ENCODE peak calls at places on chromosomes 12 and 14, in four cellular contexts. A is CD8-positive, alpha-beta T cell; X is A549; P is AG09309. B is an unnamed sample.

GRCh38 chr12:107441906-107442305 is 243.7 kb upstream of the PWP1 start:
- DNase-seq in A (no peak), X (no peak), P (no peak), B (no peak)

GRCh38 chr12:51907083-51907863 is at the start of gene ACVRL1:
- DNase-seq in A (no peak), X (no peak), P (no peak), B (no peak)

GRCh38 chr12:124686001-124686884 is 118.8 kb upstream of the NCOR2 start:
- DNase-seq in A (no peak), X (peak; percentile 62), P (no peak), B (no peak)

GRCh38 chr12:89067436-89067835 is 284.9 kb downstream of the DUSP6 start:
- DNase-seq in A (no peak), X (peak; percentile 9), P (peak; percentile 91), B (peak; percentile 71)

GRCh38 chr14:33564774-33565630 is 385.9 kb downstream of the EGLN3 start:
- DNase-seq in A (no peak), X (no peak), P (no peak), B (peak; percentile 21)

GRCh38 chr12:110107369-110108281 is 16.5 kb upstream of the IFT81 start:
- DNase-seq in A (no peak), X (peak; percentile 98), P (peak; percentile 88), B (peak; percentile 90)

GRCh38 chr12:14902465-14902864 is 16.8 kb upstream of the MGP start:
- DNase-seq in A (no peak), X (no peak), P (no peak), B (no peak)

GRCh38 chr12:116539905-116540482 is 19.2 kb upstream of the MAP1LC3B2 start:
- DNase-seq in A (no peak), X (no peak), P (no peak), B (no peak)

GRCh38 chr14:95185452-95186392 is 28.4 kb upstream of the DICER1 start:
- DNase-seq in A (no peak), X (no peak), P (no peak), B (no peak)

GRCh38 chr12:27652174-27652763 is 44.0 kb upstream of the REP15 start:
- DNase-seq in A (peak; percentile 18), X (peak; percentile 82), P (peak; percentile 54), B (peak; percentile 41)

GRCh38 chr14:104688755-104689619 is at the start of gene INF2:
- DNase-seq in A (peak; percentile 38), X (peak; percentile 87), P (no peak), B (no peak)

GRCh38 chr14:65937804-65938316 is 525.3 kb downstream of the FUT8 start:
- DNase-seq in A (no peak), X (no peak), P (no peak), B (no peak)

GRCh38 chr14:65939184-65939583 is 526.7 kb downstream of the FUT8 start:
- DNase-seq in A (no peak), X (no peak), P (no peak), B (no peak)

GRCh38 chr14:65941091-65941490 is 528.6 kb downstream of the FUT8 start:
- DNase-seq in A (no peak), X (no peak), P (no peak), B (no peak)

GRCh38 chr14:65938738-65939137 is 526.2 kb downstream of the FUT8 start:
- DNase-seq in A (no peak), X (no peak), P (no peak), B (no peak)

DNA sequence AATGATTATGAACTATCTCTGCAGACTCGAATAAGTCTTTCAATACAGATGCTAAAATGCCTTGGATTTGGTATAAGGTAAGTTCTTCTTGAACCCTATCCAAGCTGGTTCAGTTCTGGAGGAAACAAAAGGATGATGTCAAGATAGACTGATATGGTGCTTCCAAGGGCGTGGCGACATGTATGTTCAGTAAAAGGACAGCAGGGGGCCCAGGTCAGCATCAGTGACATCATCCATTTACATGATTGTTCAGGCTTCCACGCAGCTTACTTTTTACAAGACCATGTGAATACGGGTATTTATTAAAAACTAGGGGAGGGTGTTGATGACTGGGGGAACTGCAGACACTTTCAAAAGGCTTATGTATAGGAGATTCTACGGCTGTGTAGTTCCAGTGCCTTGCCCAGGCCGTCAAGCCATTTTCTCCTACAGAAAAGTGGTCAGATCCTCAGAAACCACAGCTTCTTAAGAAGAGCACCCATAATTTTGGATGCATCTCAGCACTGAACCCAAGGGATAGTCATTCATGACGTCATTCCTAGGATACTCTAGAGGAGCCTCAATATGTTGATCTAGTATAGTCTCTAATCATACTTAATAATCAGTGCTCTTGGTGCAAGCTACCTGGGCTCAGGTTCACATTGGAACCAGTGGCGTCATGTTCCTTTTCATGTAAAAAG is 527.7 kb downstream of the FUT8 start:
- DNase-seq in A (no peak), X (peak; percentile 51), P (no peak), B (no peak)
- H3K4me3 ChIP-seq in A (no peak overlapping the region), X (no peak overlapping the region), P (no peak overlapping the region), B (no peak overlapping the region)

DNA sequence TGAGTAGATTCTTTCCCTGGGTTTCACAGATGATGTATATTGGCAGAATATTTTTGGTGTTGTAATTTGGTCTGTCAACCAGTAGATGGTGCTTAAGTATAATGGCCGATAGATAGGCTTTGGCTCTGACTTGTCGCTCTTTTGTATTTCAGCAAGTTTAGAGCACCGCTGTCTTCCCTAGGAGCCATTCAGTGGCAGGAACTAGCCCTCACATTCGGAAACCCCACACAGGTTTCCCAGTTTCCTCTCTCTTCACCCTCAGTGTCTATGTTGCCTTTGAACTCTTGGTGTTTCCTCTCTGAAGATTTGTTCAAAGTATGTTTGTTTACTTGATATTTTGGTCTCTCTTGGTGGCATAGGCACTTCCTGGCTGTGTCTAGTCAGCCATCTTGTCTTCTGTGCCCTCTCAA is 102.2 kb downstream of the GPHN start:
- DNase-seq in A (no peak), X (peak; percentile 20), P (no peak), B (no peak)
- TF ChIP-seq CTCF in A (no peak), X (peak; percentile 10), P (peak; percentile 36), B (peak; percentile 13)

DNA sequence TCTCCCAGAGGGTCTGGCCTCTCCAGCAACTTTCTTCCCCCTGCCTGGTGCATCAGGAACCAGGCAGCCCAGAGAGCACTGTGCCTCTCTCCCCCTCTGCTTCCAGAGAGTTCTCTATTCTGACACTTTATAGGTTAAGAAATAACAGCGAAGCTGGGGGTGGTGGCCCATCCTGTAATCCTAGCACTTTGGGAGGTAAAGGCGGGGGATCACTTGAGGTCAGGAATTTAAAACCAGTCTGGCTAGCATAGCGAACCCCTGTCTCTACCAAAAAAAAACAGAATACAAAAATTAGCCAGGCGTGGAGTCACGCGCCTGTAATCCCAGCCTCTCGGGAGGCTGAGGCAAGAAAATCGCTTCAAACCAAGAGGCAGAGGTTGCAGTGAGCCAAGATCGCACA is 58.3 kb downstream of the ESRRB start:
- DNase-seq in A (no peak), X (no peak), P (no peak), B (no peak)
- H3K4me3 ChIP-seq in A (no peak overlapping the region), X (no peak overlapping the region), P (no peak overlapping the region), B (no peak overlapping the region)

DNA sequence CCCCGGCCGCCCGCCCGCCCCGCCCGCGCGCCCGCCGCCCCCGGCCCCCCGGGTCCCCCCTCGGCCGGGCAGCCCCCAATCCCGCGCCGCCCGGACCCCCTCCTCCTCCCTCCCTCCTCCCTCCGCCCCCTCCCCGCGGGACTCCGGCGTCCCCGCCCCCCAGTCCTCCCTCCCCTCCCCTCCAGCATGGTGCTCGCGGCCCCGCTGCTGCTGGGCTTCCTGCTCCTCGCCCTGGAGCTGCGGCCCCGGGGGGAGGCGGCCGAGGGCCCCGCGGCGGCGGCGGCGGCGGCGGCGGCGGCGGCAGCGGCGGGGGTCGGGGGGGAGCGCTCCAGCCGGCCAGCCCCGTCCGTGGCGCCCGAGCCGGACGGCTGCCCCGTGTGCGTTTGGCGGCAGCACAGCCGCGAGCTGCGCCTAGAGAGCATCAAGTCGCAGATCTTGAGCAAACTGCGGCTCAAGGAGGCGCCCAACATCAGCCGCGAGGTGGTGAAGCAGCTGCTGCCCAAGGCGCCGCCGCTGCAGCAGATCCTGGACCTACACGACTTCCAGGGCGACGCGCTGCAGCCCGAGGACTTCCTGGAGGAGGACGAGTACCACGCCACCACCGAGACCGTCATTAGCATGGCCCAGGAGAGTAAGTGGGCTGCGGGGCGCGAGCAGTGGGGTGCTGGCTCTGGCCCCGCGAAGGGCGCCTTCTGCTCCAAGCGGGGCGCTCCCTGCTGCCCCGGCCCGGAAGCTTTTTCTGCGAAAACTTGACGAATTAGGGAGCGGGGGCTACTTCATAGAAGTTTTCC is 404 bp downstream of the GDF11 start:
- DNase-seq in A (peak; percentile 68), X (peak; percentile 82), P (no peak), B (no peak)
- TF ChIP-seq CTCF in A (no peak), X (no peak), P (peak; percentile 14), B (peak; percentile 30)

DNA sequence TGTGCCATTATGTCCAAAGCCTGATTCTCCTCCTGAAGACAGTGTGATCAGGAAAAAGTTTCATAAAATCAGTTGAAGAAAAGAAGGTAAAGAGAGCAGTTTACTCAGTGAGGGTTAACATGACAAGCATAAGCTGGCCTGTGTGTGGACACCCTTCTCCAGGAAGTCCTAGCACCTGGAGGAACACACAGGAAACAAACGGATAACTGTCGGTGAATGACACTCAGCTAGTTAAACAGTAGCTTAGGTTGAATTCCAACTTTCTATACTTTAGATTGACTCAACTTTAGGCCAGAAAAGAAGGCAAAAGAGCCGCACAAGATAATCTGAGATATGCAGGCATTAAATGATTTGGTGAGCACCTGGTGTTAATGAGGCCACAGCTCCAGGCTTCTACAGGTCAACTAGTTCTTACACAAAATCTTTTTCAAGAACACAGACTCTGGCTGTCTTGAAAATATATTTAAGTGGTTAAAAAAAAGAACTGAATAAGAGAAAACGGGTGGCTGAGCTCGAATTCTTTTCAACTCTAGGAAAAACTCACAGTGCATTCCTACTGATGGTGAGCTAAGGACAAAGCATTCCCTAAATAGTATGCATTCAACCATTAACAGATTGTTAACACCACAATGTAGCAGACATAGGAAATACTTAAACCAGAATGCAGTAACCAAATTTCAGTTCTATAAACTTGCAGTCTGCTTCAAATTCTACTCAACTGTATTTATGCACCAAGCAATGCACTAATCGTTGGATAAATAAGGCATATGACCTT is 56.9 kb upstream of the TSPAN8 start:
- DNase-seq in A (no peak), X (no peak), P (no peak), B (peak; percentile 5)
- H3K4me3 ChIP-seq in A (no peak overlapping the region), X (no peak overlapping the region), P (no peak overlapping the region), B (no peak overlapping the region)

GRCh38 chr12:19506497-19506896 is 67.2 kb downstream of the AEBP2 start:
- DNase-seq in A (no peak), X (no peak), P (no peak), B (no peak)

DNA sequence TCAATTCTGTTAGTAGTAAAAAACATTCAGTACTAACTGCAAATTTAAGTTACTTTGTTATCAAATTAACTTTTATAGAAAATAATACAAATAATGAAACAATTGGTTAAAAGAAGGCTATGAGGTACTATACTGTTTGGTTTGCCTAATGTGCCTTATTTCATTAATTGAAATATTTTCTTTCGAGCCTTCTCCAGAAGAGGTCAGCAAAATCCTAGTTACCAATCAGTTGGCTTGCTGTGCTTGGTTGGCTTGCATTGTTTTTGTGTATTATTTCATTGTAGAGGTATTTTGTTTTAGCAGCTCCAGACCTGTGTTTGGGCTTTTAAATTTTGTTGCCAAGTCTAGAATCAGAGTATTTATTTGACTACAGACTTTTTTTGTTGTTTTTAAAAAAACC is 68.5 kb downstream of the AEBP2 start:
- DNase-seq in A (no peak), X (peak; percentile 17), P (no peak), B (no peak)
- TF ChIP-seq CTCF in A (no peak), X (peak; percentile 45), P (peak; percentile 42), B (peak; percentile 13)

GRCh38 chr14:21103710-21104447 is 3.0 kb downstream of the TMEM253 start:
- DNase-seq in A (peak; percentile 93), X (peak; percentile 98), P (peak; percentile 77), B (peak; percentile 71)

GRCh38 chr14:21103165-21103709 is 2.4 kb downstream of the TMEM253 start:
- DNase-seq in A (no peak), X (no peak), P (no peak), B (no peak)

GRCh38 chr14:21102472-21103164 is 1.8 kb downstream of the TMEM253 start:
- DNase-seq in A (no peak), X (no peak), P (no peak), B (no peak)

GRCh38 chr14:21100931-21101330 is at the start of gene TMEM253:
- DNase-seq in A (no peak), X (no peak), P (no peak), B (no peak)

GRCh38 chr14:21101802-21102413 is 1.0 kb downstream of the TMEM253 start:
- DNase-seq in A (no peak), X (no peak), P (no peak), B (no peak)
- H3K4me3 ChIP-seq in A (no peak overlapping the region), X (no peak overlapping the region), P (no peak overlapping the region), B (no peak overlapping the region)